ENCODE peak calls at places on chromosomes 2 and 18, in six cellular contexts. Z is mesendoderm, V is right lobe of liver, Q is heart right ventricle, X is lower lobe of right lung, L is fibroblast of the aortic adventitia. C is an unnamed sample.

GRCh38 chr2:217521820-217522219 is 481.0 kb downstream of the TNS1 start:
- DNase-seq in L (peak; percentile 73), V (no peak), X (no peak), Z (no peak), Q (no peak), C (peak; percentile 61)

GRCh38 chr18:36247036-36247435 is 50.5 kb upstream of the FHOD3 start:
- DNase-seq in Q (no peak), V (no peak), X (no peak), L (no peak), Z (peak; percentile 68), C (peak; percentile 5)

GRCh38 chr18:48934708-48935432 is 15.9 kb downstream of the SMAD7 start:
- DNase-seq in L (peak; percentile 61), Q (peak; percentile 73), X (no peak), Z (no peak), V (peak; percentile 66), C (no peak)

GRCh38 chr2:165827219-165827920 is 33.3 kb upstream of the GALNT3 start:
- DNase-seq in Q (no peak), V (no peak), X (no peak), Z (no peak), L (no peak), C (no peak)

GRCh38 chr2:1713156-1713838 is 31.0 kb downstream of the PXDN start:
- DNase-seq in L (no peak), Q (no peak), X (no peak), Z (no peak), V (no peak), C (no peak)

GRCh38 chr2:216654528-216655052 is 21.4 kb downstream of the IGFBP2 start:
- DNase-seq in Z (no peak), V (no peak), X (no peak), L (no peak), Q (no peak), C (no peak)

GRCh38 chr2:55099878-55100820 is 49.9 kb upstream of the RTN4 start:
- DNase-seq in L (peak; percentile 90), V (no peak), Q (no peak), X (no peak), Z (no peak), C (no peak)

GRCh38 chr2:7674606-7675005 is 757.4 kb downstream of the RNF144A start:
- DNase-seq in L (no peak), X (no peak), Z (no peak), V (no peak), Q (no peak), C (peak; percentile 51)

GRCh38 chr2:45582522-45582921 is 28.5 kb downstream of the SRBD1 start:
- DNase-seq in V (no peak), X (no peak), L (no peak), Q (no peak), Z (no peak), C (no peak)

GRCh38 chr2:96507957-96508520 is 2.9 kb upstream of the NEURL3 start:
- DNase-seq in Q (peak; percentile 83), Z (peak; percentile 81), L (peak; percentile 41), V (peak; percentile 84), X (peak; percentile 87), C (peak; percentile 74)

GRCh38 chr18:41378628-41379027 is 576.4 kb upstream of the PIK3C3 start:
- DNase-seq in Q (no peak), V (no peak), Z (peak; percentile 52), X (no peak), L (peak; percentile 4), C (peak; percentile 49)

GRCh38 chr2:68888038-68888704 is 17.0 kb upstream of the BMP10 start:
- DNase-seq in Q (no peak), X (no peak), L (no peak), Z (no peak), V (no peak), C (no peak)

GRCh38 chr2:3075941-3076340 is 301.7 kb downstream of the EIPR1 start:
- DNase-seq in Z (no peak), L (no peak), X (no peak), V (no peak), Q (no peak), C (no peak)

GRCh38 chr2:109438773-109439191 is 175.0 kb downstream of the SEPTIN10 start:
- DNase-seq in V (peak; percentile 42), X (no peak), Q (no peak), Z (no peak), L (peak; percentile 83), C (peak; percentile 84)

GRCh38 chr2:152436148-152436547 is 101.2 kb downstream of the FMNL2 start:
- DNase-seq in Z (no peak), Q (no peak), V (no peak), X (no peak), L (no peak), C (no peak)

GRCh38 chr2:96737831-96738230 is 2.0 kb downstream of the LMAN2L start:
- DNase-seq in L (no peak), Q (no peak), Z (no peak), V (no peak), X (no peak), C (no peak)

GRCh38 chr18:61882296-61883004 is 10.4 kb downstream of the RNF152 start:
- DNase-seq in V (no peak), X (no peak), L (peak; percentile 38), Z (peak; percentile 75), Q (no peak), C (peak; percentile 86)

GRCh38 chr2:29382486-29382885 is 267.3 kb downstream of the CLIP4 start:
- DNase-seq in X (no peak), Q (no peak), V (no peak), Z (no peak), L (no peak), C (no peak)

GRCh38 chr2:180057706-180058412 is 50.8 kb upstream of the CWC22 start:
- DNase-seq in L (no peak), Z (peak; percentile 82), V (no peak), Q (no peak), X (no peak), C (no peak)

GRCh38 chr2:68196120-68196716 is 38.5 kb downstream of the PNO1 start:
- DNase-seq in Q (no peak), X (no peak), Z (no peak), V (no peak), L (peak; percentile 66), C (no peak)

GRCh38 chr18:79533146-79533545 is 137.4 kb downstream of the NFATC1 start:
- DNase-seq in L (no peak), Z (no peak), X (peak; percentile 35), Q (no peak), V (no peak), C (no peak)

GRCh38 chr18:38362286-38362792 is 796.7 kb upstream of the CELF4 start:
- DNase-seq in X (no peak), Z (no peak), V (no peak), L (no peak), Q (no peak), C (no peak)

GRCh38 chr2:199955339-199956061 is at the start of the genes MAIP1 and TYW5:
- DNase-seq in Q (peak; percentile 77), Z (peak; percentile 93), X (peak; percentile 89), V (peak; percentile 86), L (peak; percentile 87), C (peak; percentile 77)
- H3K4me3 ChIP-seq in Q (peak within 1 kb of the TSS; percentile 97), Z (peak within 1 kb of the TSS; percentile 91), X (peak within 1 kb of the TSS; percentile 93), V (peak within 1 kb of the TSS; percentile 89), L (peak within 1 kb of the TSS; percentile 79), C (peak within 1 kb of the TSS; percentile 96)

GRCh38 chr18:29644276-29644675 is 1398.3 kb downstream of the DSC3 start:
- DNase-seq in Z (no peak), X (no peak), V (no peak), L (peak; percentile 28), Q (no peak), C (peak; percentile 43)
- H3K4me3 ChIP-seq in Z (no peak overlapping the region), X (no peak overlapping the region), V (no peak overlapping the region), L (no peak overlapping the region), Q (no peak overlapping the region), C (no peak overlapping the region)

GRCh38 chr2:63865159-63865799 is 23.6 kb downstream of the UGP2 start:
- DNase-seq in V (no peak), L (no peak), Q (no peak), X (no peak), Z (no peak), C (peak; percentile 21)

GRCh38 chr2:63863707-63864106 is 22.0 kb downstream of the UGP2 start:
- DNase-seq in V (no peak), Q (no peak), Z (no peak), X (no peak), L (no peak), C (no peak)

GRCh38 chr2:63862802-63863201 is 21.1 kb downstream of the UGP2 start:
- DNase-seq in Z (peak; percentile 90), Q (no peak), L (peak; percentile 40), X (no peak), V (no peak), C (no peak)

GRCh38 chr2:63858291-63858690 is 16.6 kb downstream of the UGP2 start:
- DNase-seq in L (no peak), Q (no peak), V (no peak), Z (no peak), X (no peak), C (no peak)

DNA sequence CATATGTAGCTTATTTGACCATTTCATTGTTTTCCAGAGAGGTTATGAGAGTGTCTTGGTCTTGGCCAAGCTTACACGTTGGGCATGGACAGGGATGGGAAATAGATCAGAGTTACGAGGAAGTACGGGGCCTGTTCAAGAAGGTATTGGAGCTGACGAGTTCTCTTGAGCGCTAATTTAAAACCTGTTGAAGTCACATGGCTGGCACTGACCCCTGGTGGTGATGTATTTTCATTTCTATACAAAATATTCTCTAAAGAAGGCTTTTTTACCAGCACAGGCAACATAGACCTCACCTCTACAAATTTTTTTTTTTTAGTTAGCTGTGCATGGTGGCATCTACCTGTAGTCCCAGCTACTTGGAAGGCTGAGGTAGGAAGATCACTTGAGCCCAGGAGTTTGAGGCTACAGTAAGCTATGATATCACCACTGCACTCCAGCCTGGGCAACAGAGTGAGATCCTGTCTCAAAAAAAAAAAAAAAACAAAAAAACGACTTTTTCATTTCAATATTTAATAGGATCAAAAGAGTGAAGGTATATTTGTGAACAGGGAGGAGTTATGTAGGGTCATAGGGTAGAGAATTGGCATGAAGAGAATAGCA is 19.6 kb downstream of the UGP2 start:
- DNase-seq in Q (no peak), L (peak; percentile 83), Z (peak; percentile 81), V (no peak), X (no peak), C (peak; percentile 50)
- H3K4me3 ChIP-seq in Q (no peak overlapping the region), L (no peak overlapping the region), Z (no peak overlapping the region), V (no peak overlapping the region), X (no peak overlapping the region), C (no peak overlapping the region)

GRCh38 chr2:191665286-191665685 is 12.7 kb upstream of the NABP1 start:
- DNase-seq in Z (no peak), V (no peak), Q (no peak), L (peak; percentile 50), X (no peak), C (peak; percentile 77)

GRCh38 chr2:191670076-191670475 is 7.9 kb upstream of the NABP1 start:
- DNase-seq in X (no peak), V (no peak), Z (no peak), L (no peak), Q (no peak), C (no peak)

GRCh38 chr2:191666733-191667132 is 11.2 kb upstream of the NABP1 start:
- DNase-seq in Q (no peak), X (no peak), Z (peak; percentile 82), V (no peak), L (peak; percentile 34), C (no peak)

GRCh38 chr2:191664823-191665222 is 13.1 kb upstream of the NABP1 start:
- DNase-seq in V (no peak), L (no peak), Z (no peak), X (no peak), Q (no peak), C (no peak)

GRCh38 chr2:191666241-191666640 is 11.7 kb upstream of the NABP1 start:
- DNase-seq in Q (no peak), V (no peak), X (no peak), Z (no peak), L (no peak), C (no peak)
- H3K4me3 ChIP-seq in Q (no peak overlapping the region), V (no peak overlapping the region), X (no peak overlapping the region), Z (no peak overlapping the region), L (no peak overlapping the region), C (no peak overlapping the region)

GRCh38 chr18:22167471-22168151 is 1.8 kb upstream of the GATA6 start:
- DNase-seq in V (peak; percentile 36), Q (peak; percentile 32), L (peak; percentile 71), Z (peak; percentile 80), X (no peak), C (peak; percentile 33)
- H3K4me3 ChIP-seq in V (peak overlapping the region; percentile 93), Q (peak overlapping the region; percentile 75), L (peak overlapping the region; percentile 97), Z (peak overlapping the region; percentile 99), X (peak overlapping the region; percentile 79), C (no peak overlapping the region)